ENCODE peak calls at places on chromosome 22, in nine cellular contexts. One of them, this sample, is unnamed.

GRCh38 chr22:49404576-49405199 is 423.0 kb downstream of the BRD1 start:
- DNase-seq in transverse colon: no peak
- DNase-seq in HCT116: no peak
- DNase-seq in CD8-positive, alpha-beta T cell: no peak
- DNase-seq in pancreas: peak; percentile 39
- DNase-seq in heart left ventricle: no peak
- DNase-seq in BJ: no peak
- DNase-seq in GM23338: no peak
- DNase-seq in upper lobe of right lung: no peak
- DNase-seq in this sample: no peak

GRCh38 chr22:29744902-29745301 is 21.9 kb downstream of the ZMAT5 start:
- DNase-seq in transverse colon: peak; percentile 16
- DNase-seq in pancreas: no peak
- DNase-seq in HCT116: no peak
- DNase-seq in upper lobe of right lung: no peak
- DNase-seq in GM23338: no peak
- DNase-seq in CD8-positive, alpha-beta T cell: no peak
- DNase-seq in BJ: no peak
- DNase-seq in heart left ventricle: no peak
- DNase-seq in this sample: no peak

GRCh38 chr22:31911565-31912401 is 32.6 kb upstream of the YWHAH start:
- DNase-seq in transverse colon: peak; percentile 60
- DNase-seq in CD8-positive, alpha-beta T cell: no peak
- DNase-seq in pancreas: no peak
- DNase-seq in GM23338: no peak
- DNase-seq in BJ: no peak
- DNase-seq in HCT116: no peak
- DNase-seq in upper lobe of right lung: no peak
- DNase-seq in heart left ventricle: no peak
- DNase-seq in this sample: no peak

GRCh38 chr22:48579915-48580279 is 1247.8 kb downstream of the BRD1 start:
- DNase-seq in CD8-positive, alpha-beta T cell: no peak
- DNase-seq in pancreas: no peak
- DNase-seq in transverse colon: no peak
- DNase-seq in BJ: no peak
- DNase-seq in HCT116: no peak
- DNase-seq in heart left ventricle: no peak
- DNase-seq in GM23338: no peak
- DNase-seq in upper lobe of right lung: no peak
- DNase-seq in this sample: no peak

GRCh38 chr22:48352086-48352911 is 1475.4 kb downstream of the BRD1 start:
- DNase-seq in upper lobe of right lung: peak; percentile 52
- DNase-seq in GM23338: no peak
- DNase-seq in CD8-positive, alpha-beta T cell: no peak
- DNase-seq in transverse colon: no peak
- DNase-seq in pancreas: no peak
- DNase-seq in HCT116: no peak
- DNase-seq in BJ: no peak
- DNase-seq in heart left ventricle: no peak
- DNase-seq in this sample: no peak

GRCh38 chr22:39577361-39577760 is 6.8 kb downstream of the CACNA1I start:
- DNase-seq in GM23338: no peak
- DNase-seq in heart left ventricle: no peak
- DNase-seq in HCT116: no peak
- DNase-seq in pancreas: no peak
- DNase-seq in BJ: no peak
- DNase-seq in CD8-positive, alpha-beta T cell: no peak
- DNase-seq in upper lobe of right lung: no peak
- DNase-seq in transverse colon: no peak
- DNase-seq in this sample: no peak

GRCh38 chr22:25282346-25282670 is 62.9 kb downstream of the CRYBB2 start:
- DNase-seq in GM23338: peak; percentile 81
- DNase-seq in heart left ventricle: no peak
- DNase-seq in CD8-positive, alpha-beta T cell: no peak
- DNase-seq in HCT116: no peak
- DNase-seq in transverse colon: no peak
- DNase-seq in pancreas: no peak
- DNase-seq in BJ: no peak
- DNase-seq in upper lobe of right lung: no peak
- DNase-seq in this sample: no peak

GRCh38 chr22:49305215-49305965 is 522.3 kb downstream of the BRD1 start:
- DNase-seq in transverse colon: peak; percentile 53
- DNase-seq in HCT116: peak; percentile 18
- DNase-seq in CD8-positive, alpha-beta T cell: peak; percentile 27
- DNase-seq in GM23338: peak; percentile 19
- DNase-seq in BJ: no peak
- DNase-seq in pancreas: peak; percentile 98
- DNase-seq in heart left ventricle: peak; percentile 53
- DNase-seq in upper lobe of right lung: peak; percentile 83
- DNase-seq in this sample: no peak

GRCh38 chr22:46299101-46299500 is 2.4 kb downstream of the GTSE1 start:
- DNase-seq in GM23338: no peak
- DNase-seq in upper lobe of right lung: no peak
- DNase-seq in BJ: no peak
- DNase-seq in transverse colon: no peak
- DNase-seq in CD8-positive, alpha-beta T cell: no peak
- DNase-seq in pancreas: no peak
- DNase-seq in heart left ventricle: no peak
- DNase-seq in HCT116: no peak
- DNase-seq in this sample: no peak

GRCh38 chr22:32836286-32836859 is 34.9 kb downstream of the TIMP3 start:
- DNase-seq in upper lobe of right lung: no peak
- DNase-seq in transverse colon: no peak
- DNase-seq in HCT116: no peak
- DNase-seq in GM23338: peak; percentile 68
- DNase-seq in BJ: no peak
- DNase-seq in pancreas: no peak
- DNase-seq in CD8-positive, alpha-beta T cell: no peak
- DNase-seq in heart left ventricle: no peak
- DNase-seq in this sample: no peak

GRCh38 chr22:30459206-30460052 is 12.4 kb downstream of the SEC14L3 start:
- DNase-seq in BJ: no peak
- DNase-seq in HCT116: no peak
- DNase-seq in transverse colon: no peak
- DNase-seq in upper lobe of right lung: no peak
- DNase-seq in GM23338: peak; percentile 50
- DNase-seq in pancreas: no peak
- DNase-seq in heart left ventricle: no peak
- DNase-seq in CD8-positive, alpha-beta T cell: no peak
- DNase-seq in this sample: no peak

GRCh38 chr22:35739642-35740041 is 22.0 kb downstream of the APOL5 start:
- DNase-seq in heart left ventricle: no peak
- DNase-seq in BJ: no peak
- DNase-seq in pancreas: no peak
- DNase-seq in upper lobe of right lung: no peak
- DNase-seq in HCT116: no peak
- DNase-seq in CD8-positive, alpha-beta T cell: no peak
- DNase-seq in transverse colon: no peak
- DNase-seq in GM23338: peak; percentile 50
- DNase-seq in this sample: no peak

GRCh38 chr22:40599731-40600130 is 36.8 kb downstream of the MRTFA start:
- DNase-seq in CD8-positive, alpha-beta T cell: no peak
- DNase-seq in upper lobe of right lung: no peak
- DNase-seq in heart left ventricle: no peak
- DNase-seq in GM23338: no peak
- DNase-seq in HCT116: no peak
- DNase-seq in pancreas: no peak
- DNase-seq in transverse colon: no peak
- DNase-seq in BJ: no peak
- DNase-seq in this sample: no peak

DNA sequence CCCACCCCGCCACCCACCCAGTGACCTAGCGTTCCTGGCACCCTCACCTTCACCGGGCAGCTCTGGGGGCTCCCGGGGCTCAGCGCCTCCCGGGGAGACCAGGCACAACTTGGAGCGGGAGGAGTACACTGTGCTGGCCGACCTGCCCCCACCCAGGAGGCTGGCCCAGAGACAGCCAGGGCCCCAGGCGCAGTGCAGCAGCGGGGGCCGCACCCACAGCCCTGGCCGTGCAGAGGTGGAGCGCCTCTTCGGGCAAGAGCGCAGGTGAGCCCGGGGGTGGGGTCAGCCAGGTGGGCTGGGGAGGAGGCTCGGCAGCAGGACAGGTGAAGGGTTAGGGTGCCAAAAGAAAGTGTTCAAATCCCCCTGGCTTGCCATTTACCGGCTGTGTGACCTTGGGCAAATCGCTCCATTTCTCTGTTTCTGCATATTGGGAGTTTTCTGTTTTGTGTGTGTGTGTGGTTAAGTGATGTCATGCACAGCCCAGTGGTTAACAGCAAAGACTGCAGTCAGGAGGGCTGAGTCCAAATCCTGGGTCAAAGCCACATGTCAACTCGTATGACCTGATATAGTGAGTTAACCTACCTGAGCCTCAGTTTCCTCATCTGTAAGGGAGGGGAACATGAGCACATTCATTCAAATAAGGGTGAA is 29.5 kb downstream of the TRIOBP start:
- DNase-seq in HCT116: no peak
- DNase-seq in pancreas: no peak
- DNase-seq in transverse colon: no peak
- DNase-seq in heart left ventricle: no peak
- DNase-seq in upper lobe of right lung: no peak
- DNase-seq in GM23338: no peak
- DNase-seq in CD8-positive, alpha-beta T cell: no peak
- DNase-seq in BJ: no peak
- DNase-seq in this sample: no peak
- TF ChIP-seq CTCF in HCT116: no peak
- TF ChIP-seq CTCF in pancreas: no peak
- TF ChIP-seq CTCF in transverse colon: no peak
- TF ChIP-seq CTCF in heart left ventricle: no peak
- TF ChIP-seq CTCF in upper lobe of right lung: no peak
- TF ChIP-seq CTCF in GM23338: no peak
- TF ChIP-seq CTCF in CD8-positive, alpha-beta T cell: no peak
- TF ChIP-seq CTCF in BJ: peak; percentile 21
- TF ChIP-seq CTCF in this sample: peak; percentile 10

DNA sequence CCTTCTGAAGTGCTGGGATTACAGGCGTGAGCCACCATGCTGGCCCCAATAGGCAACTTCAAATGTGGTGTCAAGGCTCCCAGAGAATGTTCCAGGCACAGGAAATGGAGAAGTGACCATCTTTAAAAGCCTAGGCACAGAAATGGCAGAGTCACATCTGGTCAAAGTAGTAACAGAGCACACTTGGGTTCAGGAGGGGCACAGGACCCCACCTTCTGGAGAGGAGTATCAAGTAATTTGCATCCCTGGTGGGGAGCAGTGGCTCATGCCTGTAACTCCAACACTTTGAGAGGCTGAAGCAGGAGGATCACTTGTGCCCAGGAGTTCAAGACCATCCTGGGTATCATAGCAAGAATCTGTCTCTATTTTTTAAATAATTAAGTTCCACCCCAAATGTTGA is 29.2 kb downstream of the SERHL2 start:
- DNase-seq in upper lobe of right lung: no peak
- DNase-seq in HCT116: no peak
- DNase-seq in BJ: no peak
- DNase-seq in transverse colon: no peak
- DNase-seq in GM23338: no peak
- DNase-seq in pancreas: no peak
- DNase-seq in heart left ventricle: no peak
- DNase-seq in CD8-positive, alpha-beta T cell: no peak
- DNase-seq in this sample: no peak
- H3K36me3 ChIP-seq in upper lobe of right lung: peaks cover 66% of the 10 kb centered on the region
- H3K36me3 ChIP-seq in HCT116: peaks cover 38% of the 10 kb centered on the region
- H3K36me3 ChIP-seq in BJ: peaks cover 31% of the 10 kb centered on the region
- H3K36me3 ChIP-seq in transverse colon: no peaks in the 10 kb centered on the region
- H3K36me3 ChIP-seq in GM23338: peaks cover 14% of the 10 kb centered on the region
- H3K36me3 ChIP-seq in pancreas: no peaks in the 10 kb centered on the region
- H3K36me3 ChIP-seq in heart left ventricle: peaks cover 17% of the 10 kb centered on the region
- H3K36me3 ChIP-seq in CD8-positive, alpha-beta T cell: peaks cover 27% of the 10 kb centered on the region
- H3K36me3 ChIP-seq in this sample: no peaks in the 10 kb centered on the region

GRCh38 chr22:24159650-24160049 is 21.6 kb upstream of the SUSD2 start:
- DNase-seq in heart left ventricle: no peak
- DNase-seq in GM23338: no peak
- DNase-seq in upper lobe of right lung: no peak
- DNase-seq in transverse colon: no peak
- DNase-seq in BJ: no peak
- DNase-seq in pancreas: no peak
- DNase-seq in HCT116: no peak
- DNase-seq in CD8-positive, alpha-beta T cell: no peak
- DNase-seq in this sample: no peak

GRCh38 chr22:24156915-24157782 is 24.1 kb upstream of the SUSD2 start:
- DNase-seq in CD8-positive, alpha-beta T cell: peak; percentile 77
- DNase-seq in transverse colon: peak; percentile 93
- DNase-seq in BJ: no peak
- DNase-seq in heart left ventricle: peak; percentile 86
- DNase-seq in upper lobe of right lung: peak; percentile 95
- DNase-seq in pancreas: peak; percentile 88
- DNase-seq in GM23338: peak; percentile 96
- DNase-seq in HCT116: peak; percentile 67
- DNase-seq in this sample: no peak

GRCh38 chr22:24155597-24156145 is 25.6 kb upstream of the SUSD2 start:
- DNase-seq in pancreas: peak; percentile 86
- DNase-seq in GM23338: peak; percentile 79
- DNase-seq in heart left ventricle: peak; percentile 87
- DNase-seq in transverse colon: peak; percentile 77
- DNase-seq in CD8-positive, alpha-beta T cell: peak; percentile 18
- DNase-seq in upper lobe of right lung: peak; percentile 92
- DNase-seq in BJ: no peak
- DNase-seq in HCT116: no peak
- DNase-seq in this sample: no peak

GRCh38 chr22:24156146-24156914 is 25.0 kb upstream of the SUSD2 start:
- DNase-seq in heart left ventricle: no peak
- DNase-seq in transverse colon: peak; percentile 54
- DNase-seq in BJ: no peak
- DNase-seq in upper lobe of right lung: peak; percentile 82
- DNase-seq in GM23338: peak; percentile 59
- DNase-seq in CD8-positive, alpha-beta T cell: peak; percentile 22
- DNase-seq in pancreas: peak; percentile 71
- DNase-seq in HCT116: no peak
- DNase-seq in this sample: no peak

GRCh38 chr22:24157783-24158170 is 23.5 kb upstream of the SUSD2 start:
- DNase-seq in CD8-positive, alpha-beta T cell: no peak
- DNase-seq in heart left ventricle: no peak
- DNase-seq in transverse colon: no peak
- DNase-seq in BJ: no peak
- DNase-seq in pancreas: no peak
- DNase-seq in HCT116: no peak
- DNase-seq in GM23338: no peak
- DNase-seq in upper lobe of right lung: no peak
- DNase-seq in this sample: no peak
- TF ChIP-seq CTCF in CD8-positive, alpha-beta T cell: no peak
- TF ChIP-seq CTCF in heart left ventricle: no peak
- TF ChIP-seq CTCF in transverse colon: no peak
- TF ChIP-seq CTCF in BJ: no peak
- TF ChIP-seq CTCF in pancreas: no peak
- TF ChIP-seq CTCF in HCT116: no peak
- TF ChIP-seq CTCF in GM23338: no peak
- TF ChIP-seq CTCF in upper lobe of right lung: no peak
- TF ChIP-seq CTCF in this sample: no peak

DNA sequence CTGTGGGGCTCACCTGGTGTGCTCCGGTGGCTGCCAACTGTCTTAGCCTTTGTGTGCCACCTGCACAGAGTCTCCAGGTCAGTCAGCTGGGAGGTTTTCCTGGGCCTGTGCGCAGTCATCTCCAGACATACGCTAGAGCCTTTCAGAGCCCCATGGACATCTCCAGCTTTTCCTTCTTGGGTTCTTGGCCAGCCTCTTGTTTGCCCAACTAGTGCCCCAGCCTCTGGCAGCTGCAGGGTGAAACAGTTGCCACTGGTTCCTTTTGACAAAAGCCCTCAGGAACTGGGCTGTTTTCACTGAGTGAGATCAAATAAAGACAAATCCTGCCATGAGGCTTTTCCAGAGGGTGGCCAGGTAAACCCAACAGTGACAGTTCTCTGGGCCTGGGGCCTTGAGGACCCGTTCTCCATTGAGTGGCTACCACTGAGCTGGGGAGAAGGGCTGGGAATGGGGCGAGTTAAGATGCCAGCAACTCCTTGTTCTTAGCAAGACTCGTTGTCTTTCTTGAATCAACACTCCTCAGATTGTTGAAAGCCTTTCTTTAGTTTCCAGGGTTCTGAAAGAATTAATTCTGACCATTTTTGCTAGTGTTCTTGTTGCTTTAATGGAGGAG is 16.7 kb upstream of the RANBP1 start:
- DNase-seq in upper lobe of right lung: no peak
- DNase-seq in heart left ventricle: no peak
- DNase-seq in pancreas: peak; percentile 18
- DNase-seq in transverse colon: no peak
- DNase-seq in GM23338: no peak
- DNase-seq in CD8-positive, alpha-beta T cell: no peak
- DNase-seq in BJ: no peak
- DNase-seq in HCT116: no peak
- DNase-seq in this sample: no peak
- H3K36me3 ChIP-seq in upper lobe of right lung: peaks cover 87% of the 10 kb centered on the region
- H3K36me3 ChIP-seq in heart left ventricle: peaks cover 39% of the 10 kb centered on the region
- H3K36me3 ChIP-seq in pancreas: peaks cover 4% of the 10 kb centered on the region
- H3K36me3 ChIP-seq in transverse colon: no peaks in the 10 kb centered on the region
- H3K36me3 ChIP-seq in GM23338: peaks cover 47% of the 10 kb centered on the region
- H3K36me3 ChIP-seq in CD8-positive, alpha-beta T cell: peaks cover 20% of the 10 kb centered on the region
- H3K36me3 ChIP-seq in BJ: peaks cover 28% of the 10 kb centered on the region
- H3K36me3 ChIP-seq in HCT116: peaks cover 62% of the 10 kb centered on the region
- H3K36me3 ChIP-seq in this sample: peaks cover 1% of the 10 kb centered on the region

This sample was measured in kidney epithelial cell.